ENCODE peak calls at places on chromosomes 16 and 17, in nine cellular contexts. One of them, this sample, is unnamed.
A peak's percentile ranks its signal among the peaks of the same experiment; 100 is the strongest.

GRCh38 chr17:21105081-21105480 is 21.7 kb upstream of the DHRS7B start:
- DNase-seq in HTR-8/SVneo: no peak
- DNase-seq in progenitor cell of endocrine pancreas: no peak
- DNase-seq in fibroblast of mammary gland: no peak
- DNase-seq in coronary artery: no peak
- DNase-seq in memory B cell: no peak
- DNase-seq in glutamatergic neuron: no peak
- DNase-seq in T-helper 17 cell: no peak
- DNase-seq in CD8-positive, alpha-beta T cell: no peak
- DNase-seq in this sample: no peak

GRCh38 chr16:64478258-64478906 is 643.5 kb downstream of the CDH11 start:
- DNase-seq in coronary artery: no peak
- DNase-seq in memory B cell: no peak
- DNase-seq in HTR-8/SVneo: no peak
- DNase-seq in fibroblast of mammary gland: peak; percentile 45
- DNase-seq in T-helper 17 cell: no peak
- DNase-seq in CD8-positive, alpha-beta T cell: no peak
- DNase-seq in glutamatergic neuron: no peak
- DNase-seq in progenitor cell of endocrine pancreas: no peak
- DNase-seq in this sample: no peak

GRCh38 chr16:55418586-55418985 is 60.4 kb upstream of the MMP2 start:
- DNase-seq in fibroblast of mammary gland: no peak
- DNase-seq in glutamatergic neuron: no peak
- DNase-seq in coronary artery: no peak
- DNase-seq in HTR-8/SVneo: no peak
- DNase-seq in T-helper 17 cell: no peak
- DNase-seq in memory B cell: no peak
- DNase-seq in progenitor cell of endocrine pancreas: peak; percentile 29
- DNase-seq in CD8-positive, alpha-beta T cell: no peak
- DNase-seq in this sample: no peak

GRCh38 chr16:10654592-10655414 is 39.9 kb downstream of the TEKT5 start:
- DNase-seq in fibroblast of mammary gland: no peak
- DNase-seq in CD8-positive, alpha-beta T cell: no peak
- DNase-seq in memory B cell: no peak
- DNase-seq in coronary artery: no peak
- DNase-seq in T-helper 17 cell: no peak
- DNase-seq in glutamatergic neuron: no peak
- DNase-seq in HTR-8/SVneo: no peak
- DNase-seq in progenitor cell of endocrine pancreas: no peak
- DNase-seq in this sample: no peak

GRCh38 chr16:16004314-16004749 is 54.9 kb downstream of the ABCC1 start:
- DNase-seq in HTR-8/SVneo: peak; percentile 65
- DNase-seq in fibroblast of mammary gland: peak; percentile 84
- DNase-seq in progenitor cell of endocrine pancreas: no peak
- DNase-seq in glutamatergic neuron: no peak
- DNase-seq in coronary artery: no peak
- DNase-seq in CD8-positive, alpha-beta T cell: no peak
- DNase-seq in memory B cell: no peak
- DNase-seq in T-helper 17 cell: no peak
- DNase-seq in this sample: no peak

GRCh38 chr17:6261496-6261895 is 173.4 kb downstream of the AIPL1 start:
- DNase-seq in glutamatergic neuron: no peak
- DNase-seq in HTR-8/SVneo: no peak
- DNase-seq in coronary artery: no peak
- DNase-seq in CD8-positive, alpha-beta T cell: no peak
- DNase-seq in fibroblast of mammary gland: no peak
- DNase-seq in progenitor cell of endocrine pancreas: no peak
- DNase-seq in T-helper 17 cell: no peak
- DNase-seq in memory B cell: no peak
- DNase-seq in this sample: no peak

GRCh38 chr17:59853168-59853918 is 39.4 kb downstream of the TUBD1 start:
- DNase-seq in CD8-positive, alpha-beta T cell: peak; percentile 46
- DNase-seq in T-helper 17 cell: peak; percentile 34
- DNase-seq in fibroblast of mammary gland: peak; percentile 96
- DNase-seq in progenitor cell of endocrine pancreas: no peak
- DNase-seq in glutamatergic neuron: peak; percentile 28
- DNase-seq in HTR-8/SVneo: peak; percentile 81
- DNase-seq in memory B cell: peak; percentile 52
- DNase-seq in coronary artery: no peak
- DNase-seq in this sample: no peak

GRCh38 chr16:3054965-3055733 is 8.8 kb downstream of the MMP25 start:
- DNase-seq in coronary artery: no peak
- DNase-seq in fibroblast of mammary gland: no peak
- DNase-seq in HTR-8/SVneo: no peak
- DNase-seq in glutamatergic neuron: no peak
- DNase-seq in CD8-positive, alpha-beta T cell: peak; percentile 26
- DNase-seq in T-helper 17 cell: no peak
- DNase-seq in memory B cell: no peak
- DNase-seq in progenitor cell of endocrine pancreas: no peak
- DNase-seq in this sample: no peak

GRCh38 chr17:28925912-28926365 is 23.1 kb upstream of the DHRS13 start:
- DNase-seq in HTR-8/SVneo: peak; percentile 67
- DNase-seq in memory B cell: no peak
- DNase-seq in fibroblast of mammary gland: peak; percentile 97
- DNase-seq in T-helper 17 cell: no peak
- DNase-seq in progenitor cell of endocrine pancreas: no peak
- DNase-seq in coronary artery: no peak
- DNase-seq in CD8-positive, alpha-beta T cell: peak; percentile 72
- DNase-seq in glutamatergic neuron: no peak
- DNase-seq in this sample: no peak

GRCh38 chr17:42667088-42667951 is 8.2 kb downstream of the TUBG2 start:
- DNase-seq in memory B cell: no peak
- DNase-seq in T-helper 17 cell: no peak
- DNase-seq in glutamatergic neuron: no peak
- DNase-seq in CD8-positive, alpha-beta T cell: no peak
- DNase-seq in fibroblast of mammary gland: peak; percentile 89
- DNase-seq in progenitor cell of endocrine pancreas: no peak
- DNase-seq in coronary artery: no peak
- DNase-seq in HTR-8/SVneo: peak; percentile 96
- DNase-seq in this sample: peak; percentile 88

GRCh38 chr16:58444265-58444664 is 52.0 kb downstream of the GINS3 start:
- DNase-seq in CD8-positive, alpha-beta T cell: no peak
- DNase-seq in coronary artery: no peak
- DNase-seq in memory B cell: no peak
- DNase-seq in T-helper 17 cell: no peak
- DNase-seq in fibroblast of mammary gland: no peak
- DNase-seq in glutamatergic neuron: no peak
- DNase-seq in progenitor cell of endocrine pancreas: no peak
- DNase-seq in HTR-8/SVneo: no peak
- DNase-seq in this sample: no peak

GRCh38 chr16:75821117-75821516 is 94.8 kb upstream of the CPHXL start:
- DNase-seq in HTR-8/SVneo: no peak
- DNase-seq in fibroblast of mammary gland: no peak
- DNase-seq in T-helper 17 cell: no peak
- DNase-seq in progenitor cell of endocrine pancreas: no peak
- DNase-seq in CD8-positive, alpha-beta T cell: no peak
- DNase-seq in memory B cell: no peak
- DNase-seq in glutamatergic neuron: no peak
- DNase-seq in coronary artery: no peak
- DNase-seq in this sample: no peak

GRCh38 chr16:53504161-53504663 is 1.2 kb upstream of the AKTIP start:
- DNase-seq in T-helper 17 cell: peak; percentile 12
- DNase-seq in HTR-8/SVneo: no peak
- DNase-seq in coronary artery: peak; percentile 87
- DNase-seq in CD8-positive, alpha-beta T cell: peak; percentile 29
- DNase-seq in progenitor cell of endocrine pancreas: peak; percentile 23
- DNase-seq in fibroblast of mammary gland: peak; percentile 82
- DNase-seq in memory B cell: no peak
- DNase-seq in glutamatergic neuron: peak; percentile 46
- DNase-seq in this sample: no peak

GRCh38 chr17:66455022-66455547 is 152.7 kb downstream of the PRKCA start:
- DNase-seq in T-helper 17 cell: no peak
- DNase-seq in memory B cell: no peak
- DNase-seq in HTR-8/SVneo: no peak
- DNase-seq in coronary artery: no peak
- DNase-seq in fibroblast of mammary gland: no peak
- DNase-seq in progenitor cell of endocrine pancreas: no peak
- DNase-seq in glutamatergic neuron: no peak
- DNase-seq in CD8-positive, alpha-beta T cell: no peak
- DNase-seq in this sample: no peak

GRCh38 chr17:65013613-65014391 is 42.7 kb downstream of the GNA13 start:
- DNase-seq in progenitor cell of endocrine pancreas: no peak
- DNase-seq in memory B cell: no peak
- DNase-seq in HTR-8/SVneo: peak; percentile 41
- DNase-seq in CD8-positive, alpha-beta T cell: peak; percentile 32
- DNase-seq in T-helper 17 cell: no peak
- DNase-seq in fibroblast of mammary gland: peak; percentile 89
- DNase-seq in coronary artery: no peak
- DNase-seq in glutamatergic neuron: no peak
- DNase-seq in this sample: no peak

GRCh38 chr17:44956076-44956475 is 8.5 kb upstream of the KIF18B start:
- DNase-seq in T-helper 17 cell: no peak
- DNase-seq in progenitor cell of endocrine pancreas: no peak
- DNase-seq in coronary artery: no peak
- DNase-seq in CD8-positive, alpha-beta T cell: no peak
- DNase-seq in HTR-8/SVneo: no peak
- DNase-seq in glutamatergic neuron: no peak
- DNase-seq in fibroblast of mammary gland: no peak
- DNase-seq in memory B cell: no peak
- DNase-seq in this sample: no peak